ENCODE peak calls at places on chromosomes 1 and 21, in nine cellular contexts. Z is left ventricle myocardium inferior; V is fibroblast of lung; L is CD8-positive, alpha-beta T cell; X is Panc1; P is stomach; R is endodermal cell; I is mammary epithelial cell; D is ovary. H is an unnamed sample. For H3K4me1, the result is how much of the 10 kb centered on the place peaks cover.

GRCh38 chr1:19938502-19938901 is 15.1 kb upstream of the PLA2G2E start:
- DNase-seq in Z (no peak), V (no peak), L (no peak), X (no peak), P (no peak), R (no peak), I (no peak), D (no peak), H (no peak)

GRCh38 chr1:56375184-56375837 is 204.1 kb downstream of the PLPP3 start:
- DNase-seq in Z (no peak), V (peak), L (no peak), X (no peak), P (no peak), R (no peak), I (no peak), D (no peak), H (no peak)

GRCh38 chr1:81305997-81306452 is 494.7 kb upstream of the ADGRL2 start:
- DNase-seq in Z (no peak), V (peak), L (no peak), X (peak), P (no peak), R (peak), I (peak), D (peak), H (no peak)

GRCh38 chr1:182229907-182230522 is 161.6 kb downstream of the GLUL start:
- DNase-seq in Z (no peak), V (no peak), L (no peak), X (no peak), P (no peak), R (no peak), I (no peak), D (no peak), H (no peak)

GRCh38 chr1:236553370-236553769 is 29.6 kb downstream of the LGALS8 start:
- DNase-seq in Z (no peak), V (no peak), L (no peak), X (no peak), P (no peak), R (peak), I (no peak), D (no peak), H (no peak)

GRCh38 chr1:22098752-22099151 is 44.1 kb downstream of the WNT4 start:
- DNase-seq in Z (no peak), V (no peak), L (no peak), X (no peak), P (no peak), R (no peak), I (no peak), D (no peak), H (no peak)

GRCh38 chr1:35577071-35577998 is 4.2 kb downstream of the TFAP2E start:
- DNase-seq in Z (no peak), V (no peak), L (peak), X (no peak), P (peak), R (peak), I (no peak), D (no peak), H (peak)

GRCh38 chr1:6906783-6907182 is 121.5 kb downstream of the CAMTA1 start:
- DNase-seq in Z (no peak), V (no peak), L (no peak), X (no peak), P (no peak), R (peak), I (no peak), D (no peak), H (no peak)

GRCh38 chr1:108084866-108085477 is 115.2 kb downstream of the SLC25A24 start:
- DNase-seq in Z (no peak), V (no peak), L (no peak), X (no peak), P (no peak), R (no peak), I (no peak), D (no peak), H (no peak)

GRCh38 chr1:6414443-6414844 is 5.3 kb downstream of the HES2 start:
- DNase-seq in Z (no peak), V (peak), L (no peak), X (no peak), P (no peak), R (peak), I (peak), D (no peak), H (no peak)

GRCh38 chr1:27937524-27937836 is 2.7 kb downstream of the SMPDL3B start:
- DNase-seq in Z (no peak), V (no peak), L (no peak), X (no peak), P (no peak), R (no peak), I (no peak), D (no peak), H (no peak)

GRCh38 chr1:19113362-19114092 is 96.5 kb downstream of the UBR4 start:
- DNase-seq in Z (no peak), V (peak), L (peak), X (peak), P (no peak), R (peak), I (peak), D (no peak), H (no peak)

GRCh38 chr1:92356956-92357355 is 58.1 kb downstream of the RPAP2 start:
- DNase-seq in Z (no peak), V (peak), L (no peak), X (no peak), P (no peak), R (no peak), I (peak), D (no peak), H (no peak)

GRCh38 chr1:204095248-204095640 is 22.3 kb downstream of the SOX13 start:
- DNase-seq in Z (no peak), V (no peak), L (no peak), X (no peak), P (no peak), R (no peak), I (no peak), D (no peak), H (no peak)

GRCh38 chr1:96080925-96081324 is 640.7 kb upstream of the PTBP2 start:
- DNase-seq in Z (no peak), V (peak), L (no peak), X (no peak), P (no peak), R (no peak), I (no peak), D (no peak), H (no peak)

GRCh38 chr1:58460469-58460868 is 86.1 kb downstream of the OMA1 start:
- DNase-seq in Z (no peak), V (peak), L (no peak), X (no peak), P (no peak), R (peak), I (peak), D (no peak), H (no peak)

GRCh38 chr1:85245456-85245855 is 14.0 kb downstream of the C1orf52 start:
- DNase-seq in Z (no peak), V (peak), L (no peak), X (no peak), P (no peak), R (no peak), I (peak), D (no peak), H (no peak)

GRCh38 chr1:208535518-208535917 is 291.3 kb upstream of the PLXNA2 start:
- DNase-seq in Z (no peak), V (no peak), L (no peak), X (no peak), P (no peak), R (peak), I (no peak), D (no peak), H (no peak)

GRCh38 chr1:207282496-207283380 is 38.7 kb upstream of the CD55 start:
- DNase-seq in Z (no peak), V (peak), L (no peak), X (no peak), P (peak), R (no peak), I (peak), D (no peak), H (no peak)

DNA sequence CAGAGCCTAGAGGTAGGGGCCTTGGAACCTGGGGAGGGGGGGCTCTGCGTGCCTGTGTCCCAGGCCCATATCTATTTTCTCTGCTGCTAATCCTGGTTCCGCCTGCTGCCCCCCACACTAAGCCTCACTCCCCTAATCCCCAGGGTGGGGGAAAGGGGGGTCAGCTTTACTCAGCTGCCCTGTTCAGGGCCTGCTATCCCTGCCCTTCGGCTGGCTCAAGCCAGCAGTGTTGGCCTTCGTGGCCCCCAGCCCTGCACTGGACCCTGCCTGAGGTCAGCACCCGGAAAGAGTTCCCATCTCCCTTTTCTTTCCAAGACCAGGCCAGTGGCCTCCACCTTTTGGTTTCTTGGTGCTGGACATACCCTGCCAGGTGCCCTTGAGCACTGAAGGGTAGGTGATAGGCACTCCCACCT is 8.4 kb downstream of the ZBTB7B start:
- DNase-seq in Z (no peak), V (no peak), L (no peak), X (no peak), P (no peak), R (no peak), I (no peak), D (no peak), H (no peak)
- H3K4me1 ChIP-seq in Z (half or more), V (under half), L (half or more), X (under half), P (half or more), R (under half), I (under half), D (under half), H (half or more)

GRCh38 chr21:42079939-42080787 is 9.0 kb downstream of the UMODL1 start:
- DNase-seq in Z (no peak), V (peak), L (no peak), X (no peak), P (no peak), R (peak), I (no peak), D (no peak), H (peak)

GRCh38 chr21:42081138-42081537 is 10.0 kb downstream of the UMODL1 start:
- DNase-seq in Z (no peak), V (peak), L (no peak), X (no peak), P (no peak), R (no peak), I (no peak), D (no peak), H (no peak)

GRCh38 chr21:42079008-42079938 is 8.2 kb downstream of the UMODL1 start:
- DNase-seq in Z (no peak), V (no peak), L (no peak), X (no peak), P (no peak), R (no peak), I (peak), D (no peak), H (no peak)

GRCh38 chr21:42081931-42082381 is 10.8 kb downstream of the UMODL1 start:
- DNase-seq in Z (no peak), V (peak), L (no peak), X (no peak), P (no peak), R (no peak), I (no peak), D (no peak), H (no peak)

DNA sequence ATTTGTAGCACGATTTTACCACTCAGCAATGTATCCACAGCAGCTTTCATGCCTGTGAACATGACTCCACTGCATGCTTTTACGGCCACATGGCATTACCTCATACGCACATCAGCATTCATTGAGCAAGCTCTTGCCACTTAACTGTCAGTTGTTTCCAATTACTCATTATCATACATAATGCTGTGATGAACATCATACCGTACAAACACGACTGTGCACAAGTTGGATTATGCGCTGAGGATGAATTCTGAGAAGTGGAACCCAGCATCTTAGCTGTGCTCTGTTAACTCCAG is 9.6 kb downstream of the UMODL1 start:
- DNase-seq in Z (no peak), V (peak), L (no peak), X (no peak), P (no peak), R (no peak), I (peak), D (no peak), H (no peak)
- TF ChIP-seq CTCF in Z (no peak), V (no peak), L (no peak), X (no peak), P (no peak), R (no peak), I (no peak), D (no peak), H (no peak)

GRCh38 chr1:32247983-32248889 is 1.2 kb downstream of the FAM167B start:
- DNase-seq in Z (peak), V (peak), L (peak), X (no peak), P (peak), R (peak), I (peak), D (peak), H (peak)
- H3K4me3 ChIP-seq in Z (peak), V (no peak), L (peak), X (no peak), P (no peak), R (no peak), I (no peak), D (no peak), H (peak)

GRCh38 chr1:181077576-181078242 is 10.8 kb upstream of the IER5 start:
- DNase-seq in Z (no peak), V (peak), L (no peak), X (no peak), P (no peak), R (no peak), I (no peak), D (no peak), H (no peak)

GRCh38 chr1:181079920-181080319 is 8.6 kb upstream of the IER5 start:
- DNase-seq in Z (no peak), V (no peak), L (no peak), X (no peak), P (no peak), R (no peak), I (no peak), D (no peak), H (no peak)

GRCh38 chr1:181081399-181081798 is 7.1 kb upstream of the IER5 start:
- DNase-seq in Z (no peak), V (no peak), L (no peak), X (no peak), P (no peak), R (no peak), I (no peak), D (no peak), H (no peak)

GRCh38 chr1:181079382-181079781 is 9.1 kb upstream of the IER5 start:
- DNase-seq in Z (no peak), V (no peak), L (no peak), X (no peak), P (no peak), R (no peak), I (no peak), D (no peak), H (no peak)

DNA sequence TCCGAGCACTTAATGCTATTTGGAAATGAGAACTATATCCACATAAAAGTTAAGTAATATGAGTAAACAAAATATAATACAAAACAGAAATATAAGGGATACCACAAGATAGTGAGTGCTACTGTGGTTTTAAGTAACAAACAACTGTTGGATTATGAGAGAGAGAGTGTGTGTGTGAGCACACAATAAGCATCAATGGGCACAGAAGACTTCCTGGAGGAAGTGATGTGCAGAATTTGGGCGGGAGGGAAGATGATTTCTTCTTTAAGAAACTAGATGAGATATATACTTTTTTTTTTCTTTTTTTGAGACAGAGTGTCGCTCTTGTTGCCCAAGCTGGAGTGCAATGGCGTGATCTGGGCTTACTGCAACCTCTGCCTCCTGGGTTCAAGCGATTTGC is 8.0 kb upstream of the IER5 start:
- DNase-seq in Z (no peak), V (no peak), L (no peak), X (no peak), P (no peak), R (no peak), I (no peak), D (no peak), H (no peak)
- H3K4me1 ChIP-seq in Z (under half), V (under half), L (under half), X (under half), P (under half), R (under half), I (under half), D (under half), H (under half)

DNA sequence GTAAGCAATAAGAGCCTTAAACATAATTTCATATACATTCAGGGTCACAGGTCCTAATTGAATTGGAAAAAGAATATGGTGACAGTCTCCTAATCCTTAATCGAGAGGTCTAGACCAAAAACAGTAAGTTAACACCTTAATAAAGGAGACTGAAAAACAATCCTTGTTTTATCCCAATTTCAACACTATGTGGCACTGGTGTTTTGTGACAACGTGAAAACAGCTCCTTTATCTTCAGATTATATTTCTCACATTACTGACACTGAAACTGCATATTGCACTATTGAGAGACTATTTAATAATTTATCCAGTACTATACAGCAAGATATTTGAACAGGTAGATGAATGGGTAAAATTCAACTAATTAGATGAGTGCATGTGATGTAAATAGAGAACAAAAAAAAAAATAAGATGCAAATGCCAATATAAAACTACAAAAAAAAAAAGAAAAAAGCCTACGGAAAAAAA is 34.1 kb downstream of the TP53BP2 start:
- DNase-seq in Z (no peak), V (peak), L (no peak), X (peak), P (no peak), R (no peak), I (peak), D (no peak), H (no peak)
- TF ChIP-seq CTCF in Z (peak), V (peak), L (peak), X (peak), P (peak), R (peak), I (peak), D (peak), H (peak)

H was measured in upper lobe of right lung.